ENCODE peak calls at places on chromosomes 12 and 14, in eight cellular contexts. One of them, this sample, is unnamed.

GRCh38 chr14:23951590-23952143 is 1.9 kb upstream of the DHRS4 start:
- DNase-seq in tibial artery: no peak
- DNase-seq in transverse colon: no peak
- DNase-seq in SK-N-SH: no peak
- DNase-seq in stomach: no peak
- DNase-seq in BE2C: no peak
- DNase-seq in heart right ventricle: no peak
- DNase-seq in fibroblast of mammary gland: no peak
- DNase-seq in this sample: no peak

GRCh38 chr12:70796989-70797388 is 123.5 kb downstream of the PTPRR start:
- DNase-seq in transverse colon: no peak
- DNase-seq in stomach: no peak
- DNase-seq in fibroblast of mammary gland: no peak
- DNase-seq in BE2C: no peak
- DNase-seq in heart right ventricle: no peak
- DNase-seq in SK-N-SH: no peak
- DNase-seq in tibial artery: no peak
- DNase-seq in this sample: no peak

GRCh38 chr12:79933580-79934264 is 1.2 kb downstream of the PPP1R12A start:
- DNase-seq in heart right ventricle: no peak
- DNase-seq in stomach: no peak
- DNase-seq in BE2C: no peak
- DNase-seq in transverse colon: peak
- DNase-seq in fibroblast of mammary gland: peak
- DNase-seq in tibial artery: no peak
- DNase-seq in SK-N-SH: peak
- DNase-seq in this sample: peak

GRCh38 chr12:14751987-14752386 is 51.3 kb downstream of the WBP11 start:
- DNase-seq in SK-N-SH: no peak
- DNase-seq in fibroblast of mammary gland: no peak
- DNase-seq in heart right ventricle: no peak
- DNase-seq in stomach: no peak
- DNase-seq in transverse colon: no peak
- DNase-seq in tibial artery: no peak
- DNase-seq in BE2C: no peak
- DNase-seq in this sample: no peak

GRCh38 chr12:117063162-117063911 is 35.9 kb downstream of the TESC start:
- DNase-seq in heart right ventricle: no peak
- DNase-seq in BE2C: no peak
- DNase-seq in fibroblast of mammary gland: no peak
- DNase-seq in SK-N-SH: no peak
- DNase-seq in transverse colon: peak
- DNase-seq in stomach: no peak
- DNase-seq in tibial artery: peak
- DNase-seq in this sample: no peak

GRCh38 chr14:23344481-23344880 is 8.2 kb downstream of the SLC22A17 start:
- DNase-seq in BE2C: no peak
- DNase-seq in heart right ventricle: no peak
- DNase-seq in stomach: no peak
- DNase-seq in fibroblast of mammary gland: no peak
- DNase-seq in tibial artery: no peak
- DNase-seq in SK-N-SH: no peak
- DNase-seq in transverse colon: no peak
- DNase-seq in this sample: no peak

GRCh38 chr12:76457010-76457409 is 102.6 kb downstream of the OSBPL8 start:
- DNase-seq in tibial artery: no peak
- DNase-seq in heart right ventricle: no peak
- DNase-seq in transverse colon: no peak
- DNase-seq in fibroblast of mammary gland: no peak
- DNase-seq in stomach: no peak
- DNase-seq in SK-N-SH: no peak
- DNase-seq in BE2C: no peak
- DNase-seq in this sample: no peak

GRCh38 chr14:32818576-32818975 is 120.1 kb upstream of the NPAS3 start:
- DNase-seq in tibial artery: no peak
- DNase-seq in BE2C: no peak
- DNase-seq in stomach: no peak
- DNase-seq in SK-N-SH: no peak
- DNase-seq in fibroblast of mammary gland: no peak
- DNase-seq in heart right ventricle: no peak
- DNase-seq in transverse colon: no peak
- DNase-seq in this sample: no peak

GRCh38 chr12:131066207-131066885 is 112.6 kb downstream of the ADGRD1 start:
- DNase-seq in SK-N-SH: no peak
- DNase-seq in heart right ventricle: peak
- DNase-seq in BE2C: no peak
- DNase-seq in transverse colon: no peak
- DNase-seq in tibial artery: peak
- DNase-seq in fibroblast of mammary gland: no peak
- DNase-seq in stomach: no peak
- DNase-seq in this sample: no peak

GRCh38 chr12:2813573-2814185 is 1.2 kb downstream of the ITFG2 start:
- DNase-seq in heart right ventricle: no peak
- DNase-seq in tibial artery: peak
- DNase-seq in BE2C: peak
- DNase-seq in stomach: no peak
- DNase-seq in transverse colon: peak
- DNase-seq in fibroblast of mammary gland: peak
- DNase-seq in SK-N-SH: peak
- DNase-seq in this sample: peak

GRCh38 chr12:70258605-70259403 is 15.6 kb downstream of the CNOT2 start:
- DNase-seq in tibial artery: no peak
- DNase-seq in stomach: no peak
- DNase-seq in fibroblast of mammary gland: no peak
- DNase-seq in BE2C: no peak
- DNase-seq in transverse colon: no peak
- DNase-seq in SK-N-SH: peak
- DNase-seq in heart right ventricle: no peak
- DNase-seq in this sample: no peak

GRCh38 chr14:74488788-74489397 is 4.2 kb downstream of the NPC2 start:
- DNase-seq in stomach: no peak
- DNase-seq in heart right ventricle: no peak
- DNase-seq in fibroblast of mammary gland: peak
- DNase-seq in SK-N-SH: no peak
- DNase-seq in transverse colon: no peak
- DNase-seq in tibial artery: no peak
- DNase-seq in BE2C: no peak
- DNase-seq in this sample: peak

GRCh38 chr14:59318908-59319307 is 130.4 kb downstream of the DAAM1 start:
- DNase-seq in transverse colon: no peak
- DNase-seq in SK-N-SH: no peak
- DNase-seq in tibial artery: no peak
- DNase-seq in stomach: no peak
- DNase-seq in BE2C: no peak
- DNase-seq in fibroblast of mammary gland: no peak
- DNase-seq in heart right ventricle: no peak
- DNase-seq in this sample: no peak

DNA sequence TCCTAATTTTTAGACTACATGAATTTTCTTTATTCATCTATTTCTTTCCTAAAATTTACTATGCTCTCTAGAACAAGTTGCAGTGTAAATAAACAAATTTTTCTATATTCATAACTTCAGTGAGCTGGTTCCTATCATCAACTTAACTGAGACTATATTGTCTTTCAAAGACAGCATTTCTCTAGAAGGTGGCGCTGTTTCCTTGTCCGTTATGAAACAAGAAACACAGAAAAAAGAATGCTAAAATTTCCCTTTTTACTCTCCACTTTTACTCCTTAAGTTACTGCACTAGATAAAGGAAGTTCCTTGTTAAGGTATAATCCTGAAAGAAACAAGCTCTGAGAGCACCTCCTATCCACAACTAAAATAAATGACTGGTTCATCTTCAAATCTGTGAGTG is 8.2 kb upstream of the CLEC2A start:
- DNase-seq in fibroblast of mammary gland: peak
- DNase-seq in stomach: no peak
- DNase-seq in tibial artery: no peak
- DNase-seq in transverse colon: no peak
- DNase-seq in heart right ventricle: no peak
- DNase-seq in SK-N-SH: no peak
- DNase-seq in BE2C: no peak
- DNase-seq in this sample: peak
- TF ChIP-seq CTCF in fibroblast of mammary gland: peak
- TF ChIP-seq CTCF in stomach: no peak
- TF ChIP-seq CTCF in tibial artery: no peak
- TF ChIP-seq CTCF in transverse colon: no peak
- TF ChIP-seq CTCF in heart right ventricle: no peak
- TF ChIP-seq CTCF in SK-N-SH: peak
- TF ChIP-seq CTCF in BE2C: peak
- TF ChIP-seq CTCF in this sample: peak

DNA sequence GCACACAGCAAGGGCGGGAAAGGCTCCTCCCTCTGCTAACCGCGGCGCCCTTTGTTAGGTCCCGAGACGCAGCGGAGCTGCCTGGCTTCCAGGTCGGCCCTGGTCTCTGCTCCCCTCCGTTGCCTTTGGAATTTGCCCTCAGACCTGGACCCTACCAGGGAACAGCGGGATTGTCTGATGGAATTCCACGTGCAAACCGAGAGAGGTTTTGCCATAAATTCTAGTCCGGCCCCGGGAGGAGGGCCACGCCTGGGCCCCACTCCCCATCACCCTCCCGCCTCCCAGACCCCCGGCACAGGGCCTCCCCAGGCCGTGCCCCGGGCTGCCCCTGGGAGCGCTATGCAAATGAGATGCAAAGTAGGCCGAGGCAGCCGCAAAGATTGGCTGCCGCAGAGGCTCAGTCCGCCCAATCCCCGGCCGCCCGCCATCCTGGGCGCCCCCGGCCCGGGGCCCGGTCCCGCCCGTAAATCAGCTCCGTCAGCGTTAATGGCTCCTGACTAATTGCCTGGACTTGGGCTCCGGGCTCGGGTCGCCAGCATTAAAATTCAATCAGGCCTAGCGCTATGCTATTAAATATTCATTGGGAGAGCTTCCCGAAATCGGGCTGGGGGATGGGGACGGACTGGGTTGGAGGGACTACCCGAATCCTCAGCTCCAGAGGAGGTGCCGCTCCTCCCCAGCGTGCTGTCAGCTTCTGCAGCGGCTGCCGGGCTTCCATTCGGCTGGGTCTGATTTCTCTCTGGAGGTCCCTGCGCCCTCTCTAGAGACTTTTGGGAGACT is 15.6 kb upstream of the FIGNL2 start:
- DNase-seq in tibial artery: no peak
- DNase-seq in BE2C: peak
- DNase-seq in transverse colon: no peak
- DNase-seq in fibroblast of mammary gland: no peak
- DNase-seq in heart right ventricle: no peak
- DNase-seq in stomach: no peak
- DNase-seq in SK-N-SH: peak
- DNase-seq in this sample: no peak
- TF ChIP-seq CTCF in tibial artery: no peak
- TF ChIP-seq CTCF in BE2C: no peak
- TF ChIP-seq CTCF in transverse colon: no peak
- TF ChIP-seq CTCF in fibroblast of mammary gland: no peak
- TF ChIP-seq CTCF in heart right ventricle: no peak
- TF ChIP-seq CTCF in stomach: no peak
- TF ChIP-seq CTCF in SK-N-SH: no peak
- TF ChIP-seq CTCF in this sample: no peak

GRCh38 chr12:13365782-13366366 is 169.3 kb downstream of the EMP1 start:
- DNase-seq in tibial artery: no peak
- DNase-seq in BE2C: no peak
- DNase-seq in stomach: no peak
- DNase-seq in fibroblast of mammary gland: peak
- DNase-seq in transverse colon: no peak
- DNase-seq in heart right ventricle: no peak
- DNase-seq in SK-N-SH: no peak
- DNase-seq in this sample: no peak

GRCh38 chr12:13359636-13360035 is 163.1 kb downstream of the EMP1 start:
- DNase-seq in SK-N-SH: no peak
- DNase-seq in tibial artery: no peak
- DNase-seq in BE2C: no peak
- DNase-seq in fibroblast of mammary gland: no peak
- DNase-seq in stomach: no peak
- DNase-seq in heart right ventricle: no peak
- DNase-seq in transverse colon: no peak
- DNase-seq in this sample: no peak

GRCh38 chr12:13367973-13368372 is 171.4 kb downstream of the EMP1 start:
- DNase-seq in transverse colon: no peak
- DNase-seq in tibial artery: no peak
- DNase-seq in stomach: no peak
- DNase-seq in heart right ventricle: no peak
- DNase-seq in fibroblast of mammary gland: no peak
- DNase-seq in BE2C: no peak
- DNase-seq in SK-N-SH: no peak
- DNase-seq in this sample: no peak

GRCh38 chr12:13358391-13358905 is 161.9 kb downstream of the EMP1 start:
- DNase-seq in fibroblast of mammary gland: no peak
- DNase-seq in tibial artery: no peak
- DNase-seq in BE2C: no peak
- DNase-seq in heart right ventricle: no peak
- DNase-seq in transverse colon: no peak
- DNase-seq in stomach: no peak
- DNase-seq in SK-N-SH: no peak
- DNase-seq in this sample: no peak

GRCh38 chr12:13362260-13362841 is 165.8 kb downstream of the EMP1 start:
- DNase-seq in fibroblast of mammary gland: peak
- DNase-seq in heart right ventricle: peak
- DNase-seq in tibial artery: peak
- DNase-seq in SK-N-SH: peak
- DNase-seq in BE2C: peak
- DNase-seq in stomach: peak
- DNase-seq in transverse colon: peak
- DNase-seq in this sample: peak
- TF ChIP-seq CTCF in fibroblast of mammary gland: peak
- TF ChIP-seq CTCF in heart right ventricle: peak
- TF ChIP-seq CTCF in tibial artery: peak
- TF ChIP-seq CTCF in SK-N-SH: peak
- TF ChIP-seq CTCF in BE2C: peak
- TF ChIP-seq CTCF in stomach: peak
- TF ChIP-seq CTCF in transverse colon: peak
- TF ChIP-seq CTCF in this sample: peak

GRCh38 chr12:80943345-80943744 is 5.6 kb upstream of the LIN7A start:
- DNase-seq in BE2C: no peak
- DNase-seq in stomach: no peak
- DNase-seq in transverse colon: no peak
- DNase-seq in fibroblast of mammary gland: no peak
- DNase-seq in tibial artery: no peak
- DNase-seq in SK-N-SH: no peak
- DNase-seq in heart right ventricle: no peak
- DNase-seq in this sample: no peak

GRCh38 chr12:80941916-80942315 is 4.2 kb upstream of the LIN7A start:
- DNase-seq in fibroblast of mammary gland: peak
- DNase-seq in heart right ventricle: no peak
- DNase-seq in transverse colon: no peak
- DNase-seq in SK-N-SH: no peak
- DNase-seq in stomach: no peak
- DNase-seq in tibial artery: no peak
- DNase-seq in BE2C: no peak
- DNase-seq in this sample: no peak

DNA sequence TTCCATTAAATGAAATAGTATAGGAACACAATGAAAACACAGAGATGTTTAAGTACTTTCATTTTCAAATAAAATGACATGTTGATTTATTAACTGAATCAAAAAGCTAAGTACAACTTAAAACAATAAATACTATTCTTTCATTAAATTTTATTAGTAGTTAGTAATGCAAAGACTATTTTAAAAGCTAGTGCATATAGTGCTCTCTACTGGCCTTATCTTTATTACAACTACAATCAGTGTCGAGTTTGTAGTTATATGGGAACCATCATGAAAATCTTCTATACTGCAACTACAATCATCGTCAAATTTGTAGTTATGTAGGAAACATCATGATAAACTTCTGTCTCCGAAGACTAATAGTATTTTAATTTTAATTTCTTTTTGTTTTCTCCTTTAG is 8.9 kb upstream of the LIN7A start:
- DNase-seq in stomach: no peak
- DNase-seq in transverse colon: no peak
- DNase-seq in SK-N-SH: no peak
- DNase-seq in fibroblast of mammary gland: peak
- DNase-seq in heart right ventricle: no peak
- DNase-seq in BE2C: no peak
- DNase-seq in tibial artery: no peak
- DNase-seq in this sample: peak
- TF ChIP-seq CTCF in stomach: no peak
- TF ChIP-seq CTCF in transverse colon: no peak
- TF ChIP-seq CTCF in SK-N-SH: peak
- TF ChIP-seq CTCF in fibroblast of mammary gland: peak
- TF ChIP-seq CTCF in heart right ventricle: no peak
- TF ChIP-seq CTCF in BE2C: peak
- TF ChIP-seq CTCF in tibial artery: no peak
- TF ChIP-seq CTCF in this sample: peak

This sample was measured in IMR-90.